ENCODE peak calls at places on chromosome 17, in five cellular contexts. K, M, N, D and Y are unnamed samples.

GRCh38 chr17:61555127-61555531 is 35.9 kb downstream of the NACA2 start:
- DNase-seq in K (no peak), M (no peak), N (no peak), D (peak; percentile 44), Y (no peak)

GRCh38 chr17:56514264-56514663 is 79.2 kb upstream of the NOG start:
- DNase-seq in K (no peak), M (no peak), N (no peak), D (no peak), Y (no peak)

GRCh38 chr17:4101799-4102405 is 40.9 kb downstream of the ZZEF1 start:
- DNase-seq in K (no peak), M (no peak), N (no peak), D (no peak), Y (no peak)

GRCh38 chr17:64230551-64231408 is 32.3 kb downstream of the TEX2 start:
- DNase-seq in K (peak; percentile 87), M (no peak), N (no peak), D (peak; percentile 94), Y (no peak)

GRCh38 chr17:44069974-44070454 is 521 bp upstream of the G6PC3 start:
- DNase-seq in K (peak; percentile 66), M (no peak), N (peak; percentile 70), D (peak; percentile 65), Y (no peak)

GRCh38 chr17:55157165-55157564 is 107.6 kb upstream of the HLF start:
- DNase-seq in K (peak; percentile 5), M (no peak), N (no peak), D (no peak), Y (no peak)

GRCh38 chr17:63402808-63403207 is 43.3 kb downstream of the CYB561 start:
- DNase-seq in K (peak; percentile 37), M (no peak), N (no peak), D (no peak), Y (no peak)

GRCh38 chr17:18933102-18934058 is 18.6 kb upstream of the SLC5A10 start:
- DNase-seq in K (no peak), M (no peak), N (no peak), D (no peak), Y (no peak)

GRCh38 chr17:40362696-40363479 is 1.6 kb downstream of the GJD3 start:
- DNase-seq in K (peak; percentile 77), M (no peak), N (peak; percentile 95), D (peak; percentile 70), Y (peak; percentile 76)

GRCh38 chr17:55577011-55577586 is 65.8 kb upstream of the SMIM36 start:
- DNase-seq in K (peak; percentile 53), M (no peak), N (no peak), D (peak; percentile 7), Y (no peak)

GRCh38 chr17:60345233-60345632 is 46.7 kb downstream of the USP32 start:
- DNase-seq in K (no peak), M (no peak), N (no peak), D (no peak), Y (no peak)

GRCh38 chr17:27407916-27408846 is 48.1 kb upstream of the KSR1 start:
- DNase-seq in K (peak; percentile 60), M (no peak), N (no peak), D (no peak), Y (no peak)

GRCh38 chr17:45235071-45236001 is 13.7 kb downstream of the FMNL1 start:
- DNase-seq in K (peak; percentile 73), M (peak; percentile 80), N (peak; percentile 93), D (peak; percentile 60), Y (peak; percentile 83)

GRCh38 chr17:32136856-32137255 is 5.4 kb upstream of the RHOT1 start:
- DNase-seq in K (no peak), M (no peak), N (no peak), D (no peak), Y (no peak)

GRCh38 chr17:79424471-79425185 is 186.2 kb downstream of the RBFOX3 start:
- DNase-seq in K (no peak), M (no peak), N (no peak), D (no peak), Y (no peak)

GRCh38 chr17:17626151-17626805 is 34.8 kb upstream of the PEMT start:
- DNase-seq in K (no peak), M (peak; percentile 27), N (peak; percentile 89), D (no peak), Y (peak; percentile 27)

GRCh38 chr17:79960788-79961522 is 74.7 kb downstream of the TBC1D16 start:
- DNase-seq in K (peak; percentile 60), M (no peak), N (no peak), D (no peak), Y (no peak)

GRCh38 chr17:38897176-38897575 is 27.3 kb downstream of the LASP1 start:
- DNase-seq in K (peak; percentile 34), M (no peak), N (no peak), D (no peak), Y (no peak)
- H2BK12ac ChIP-seq in K (peak overlapping the region; percentile 61), M (no peak overlapping the region), N (no peak overlapping the region), D (no peak overlapping the region), Y (no peak overlapping the region)

DNA sequence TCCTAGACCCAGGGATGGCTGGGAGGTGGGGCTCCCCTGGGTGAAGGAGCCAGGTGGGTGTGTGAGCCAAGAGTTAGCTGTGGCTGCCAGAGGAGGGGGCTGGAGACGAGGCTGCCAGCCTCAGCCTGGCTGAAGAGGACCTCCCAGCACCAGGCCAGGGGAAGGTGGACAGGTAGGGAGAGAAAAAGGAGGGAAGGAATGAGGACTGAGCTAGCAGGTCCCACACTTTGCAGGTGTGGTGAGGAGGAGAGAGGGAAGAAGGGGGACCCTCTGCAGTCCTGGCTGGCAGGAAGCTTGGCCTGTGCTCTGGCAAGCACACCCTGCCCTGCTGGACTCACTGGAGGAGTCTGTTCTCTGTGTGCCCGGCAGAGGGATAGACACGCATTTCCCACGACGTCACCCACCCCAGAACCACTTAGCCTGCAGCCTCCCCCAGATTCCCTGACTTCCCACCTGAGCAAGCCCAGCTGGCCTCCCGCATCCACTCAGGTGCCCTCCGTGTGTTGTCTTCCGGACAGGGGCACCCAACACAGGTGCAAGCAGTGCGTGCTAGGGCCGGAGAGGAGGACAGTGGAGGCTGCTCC is 42.0 kb downstream of the SOCS3 start:
- DNase-seq in K (no peak), M (no peak), N (no peak), D (no peak), Y (no peak)
- H4K91ac ChIP-seq in K (peak overlapping the region; percentile 36), M (peak overlapping the region; percentile 90), N (no peak overlapping the region), D (no peak overlapping the region), Y (peak overlapping the region; percentile 65)

GRCh38 chr17:72414967-72415853 is 294.4 kb downstream of the SOX9 start:
- DNase-seq in K (no peak), M (no peak), N (no peak), D (no peak), Y (no peak)

GRCh38 chr17:72416054-72416691 is 295.4 kb downstream of the SOX9 start:
- DNase-seq in K (no peak), M (no peak), N (no peak), D (no peak), Y (no peak)

GRCh38 chr17:72413077-72414031 is 292.5 kb downstream of the SOX9 start:
- DNase-seq in K (no peak), M (no peak), N (no peak), D (no peak), Y (no peak)

GRCh38 chr17:72412650-72413076 is 291.8 kb downstream of the SOX9 start:
- DNase-seq in K (no peak), M (no peak), N (no peak), D (no peak), Y (no peak)

DNA sequence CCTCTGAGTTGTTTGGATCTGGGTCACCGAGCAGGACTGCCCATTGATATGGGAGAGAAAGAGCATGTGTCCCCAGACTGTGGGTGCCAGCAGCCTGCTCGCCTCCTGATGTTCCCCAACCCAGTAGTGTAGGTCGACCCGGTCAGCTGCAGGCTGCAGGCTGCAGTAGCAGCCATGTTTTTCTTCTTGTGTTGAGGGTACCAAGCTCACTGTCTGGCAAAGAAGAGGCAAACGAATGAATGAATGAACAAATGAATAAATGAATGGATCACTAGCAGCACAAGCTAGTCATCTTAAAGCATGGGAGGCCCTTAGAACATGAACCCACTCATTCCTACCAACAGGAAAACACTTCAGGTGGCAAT is 293.2 kb downstream of the SOX9 start:
- DNase-seq in K (no peak), M (no peak), N (no peak), D (no peak), Y (no peak)
- H2AK5ac ChIP-seq in K (no peak overlapping the region), M (no peak overlapping the region), N (no peak overlapping the region), D (no peak overlapping the region), Y (no peak overlapping the region)

GRCh38 chr17:35934760-35935159 is 4.2 kb upstream of the RDM1 start:
- DNase-seq in K (no peak), M (no peak), N (no peak), D (no peak), Y (no peak)

GRCh38 chr17:35931794-35932419 is 1.3 kb upstream of the RDM1 start:
- DNase-seq in K (peak; percentile 10), M (no peak), N (no peak), D (no peak), Y (no peak)

GRCh38 chr17:35932576-35932975 is 2.0 kb upstream of the RDM1 start:
- DNase-seq in K (no peak), M (no peak), N (no peak), D (no peak), Y (no peak)

DNA sequence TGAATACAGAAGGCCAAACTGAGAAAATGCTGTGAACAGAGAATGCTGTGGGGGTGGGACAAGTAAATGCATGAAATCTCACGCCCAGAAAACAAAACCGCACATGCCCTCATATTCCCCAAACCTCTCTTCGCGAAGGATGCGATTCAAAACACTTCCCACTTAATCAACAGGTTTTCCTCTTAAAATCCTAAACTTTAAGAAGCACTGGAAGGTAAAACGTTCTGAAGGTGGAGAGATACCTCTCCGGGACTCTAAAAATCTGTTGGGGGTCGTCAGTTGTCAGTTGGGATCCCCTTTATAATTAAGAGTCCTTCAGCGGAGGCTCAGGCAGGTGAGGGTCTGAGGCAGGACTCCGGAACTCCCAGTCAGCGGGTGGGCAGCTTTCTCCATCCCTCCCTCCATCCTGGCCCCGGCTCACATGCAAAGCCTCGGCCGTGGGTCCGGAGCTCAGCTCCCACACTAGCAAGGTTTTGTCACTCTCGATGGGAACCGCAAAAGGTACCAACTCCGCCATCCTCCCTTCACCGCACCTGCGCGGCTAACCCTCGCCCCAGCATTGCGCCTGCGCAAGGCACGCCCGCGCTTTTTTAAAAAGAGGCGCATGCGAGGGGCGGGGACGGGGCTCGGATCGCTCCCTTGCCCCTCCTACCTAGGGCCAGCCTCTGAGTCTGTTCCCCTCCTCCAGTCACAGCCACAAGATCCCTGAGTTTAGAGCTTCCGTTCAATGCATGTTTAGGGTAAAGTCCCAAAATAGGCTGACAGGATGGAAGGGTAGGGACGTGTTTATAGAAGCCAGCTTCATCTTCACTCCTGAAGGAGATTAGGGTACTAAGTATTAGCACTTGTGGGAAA is at the start of gene RDM1:
- DNase-seq in K (peak; percentile 72), M (peak; percentile 73), N (peak; percentile 96), D (peak; percentile 22), Y (peak; percentile 73)
- H2BK12ac ChIP-seq in K (no peak within 1 kb of the TSS), M (peak within 1 kb of the TSS; percentile 78), N (no peak within 1 kb of the TSS), D (no peak within 1 kb of the TSS), Y (no peak within 1 kb of the TSS)

DNA sequence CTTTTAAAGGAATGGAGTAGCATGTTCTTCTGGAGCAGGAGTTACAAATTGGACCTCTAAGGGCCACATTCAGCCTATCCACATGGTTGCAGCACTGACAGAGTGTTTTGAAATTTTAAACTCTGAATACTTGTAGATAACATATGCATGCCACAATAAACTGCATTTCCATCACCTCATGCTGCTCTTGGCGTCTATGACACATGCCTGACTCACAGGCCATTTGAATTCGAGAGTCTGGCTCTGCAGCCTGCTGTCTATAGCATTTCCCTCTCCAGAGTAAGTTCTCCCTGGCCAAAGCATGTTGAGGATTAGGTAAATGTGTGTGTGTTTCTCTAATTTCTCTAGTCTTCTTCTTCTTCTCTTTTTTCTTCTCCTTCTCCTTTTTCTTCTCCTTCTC is 28.7 kb upstream of the MYOCD start:
- DNase-seq in K (peak; percentile 97), M (peak; percentile 47), N (no peak), D (peak; percentile 81), Y (no peak)
- H4K91ac ChIP-seq in K (no peak overlapping the region), M (no peak overlapping the region), N (no peak overlapping the region), D (no peak overlapping the region), Y (no peak overlapping the region)